ENCODE peak calls at places on chromosomes 12 and 14, in five cellular contexts. D is ovary, X is lower leg skin, W is body of pancreas, T is right lobe of liver. H is an unnamed sample.

GRCh38 chr12:58803893-58804292 is 116.4 kb downstream of the LRIG3 start:
- DNase-seq in D (no peak), X (no peak), W (no peak), T (no peak), H (no peak)

GRCh38 chr12:5003025-5003666 is 40.5 kb upstream of the KCNA5 start:
- DNase-seq in D (no peak), X (peak; percentile 87), W (peak; percentile 77), T (peak; percentile 70), H (peak; percentile 19)

GRCh38 chr14:39426605-39427004 is 5.6 kb downstream of the FBXO33 start:
- DNase-seq in D (no peak), X (no peak), W (no peak), T (no peak), H (peak; percentile 18)

GRCh38 chr12:12715459-12716150 is 1.6 kb upstream of the CDKN1B start:
- DNase-seq in D (no peak), X (no peak), W (no peak), T (no peak), H (peak; percentile 65)

GRCh38 chr12:120944645-120945217 is 33.6 kb upstream of the HNF1A start:
- DNase-seq in D (peak; percentile 41), X (no peak), W (peak; percentile 82), T (no peak), H (peak; percentile 53)

GRCh38 chr14:54136894-54137665 is 180.5 kb upstream of the BMP4 start:
- DNase-seq in D (no peak), X (no peak), W (no peak), T (no peak), H (no peak)

GRCh38 chr12:4615667-4616066 is 33.2 kb downstream of the AKAP3 start:
- DNase-seq in D (no peak), X (no peak), W (no peak), T (no peak), H (no peak)

GRCh38 chr12:54725233-54725843 is 77.2 kb upstream of the DCD start:
- DNase-seq in D (no peak), X (no peak), W (peak; percentile 7), T (no peak), H (peak; percentile 4)

GRCh38 chr12:46357438-46358324 is 14.9 kb downstream of the SLC38A2 start:
- DNase-seq in D (no peak), X (no peak), W (no peak), T (no peak), H (no peak)

GRCh38 chr12:95326450-95326849 is 108.8 kb downstream of the VEZT start:
- DNase-seq in D (no peak), X (no peak), W (no peak), T (no peak), H (no peak)

GRCh38 chr12:5567021-5567744 is 135.3 kb downstream of the NTF3 start:
- DNase-seq in D (peak; percentile 56), X (no peak), W (no peak), T (no peak), H (no peak)

GRCh38 chr12:10331642-10332239 is 24.1 kb downstream of the KLRD1 start:
- DNase-seq in D (no peak), X (no peak), W (no peak), T (no peak), H (peak; percentile 40)

GRCh38 chr12:69024413-69024812 is 91.4 kb upstream of the CPM start:
- DNase-seq in D (no peak), X (peak; percentile 92), W (peak; percentile 74), T (peak; percentile 95), H (no peak)

GRCh38 chr14:92841930-92842329 is 47.8 kb downstream of the GOLGA5 start:
- DNase-seq in D (no peak), X (no peak), W (no peak), T (no peak), H (no peak)

GRCh38 chr14:81819344-81819743 is 285.7 kb upstream of the SEL1L start:
- DNase-seq in D (no peak), X (no peak), W (no peak), T (no peak), H (no peak)

GRCh38 chr14:95023886-95024285 is 133.4 kb downstream of the DICER1 start:
- DNase-seq in D (no peak), X (no peak), W (no peak), T (no peak), H (no peak)

GRCh38 chr12:123001467-123001866 is 21.0 kb downstream of the ARL6IP4 start:
- DNase-seq in D (no peak), X (no peak), W (no peak), T (no peak), H (no peak)

GRCh38 chr12:62767506-62767905 is 167.4 kb downstream of the PPM1H start:
- DNase-seq in D (no peak), X (peak; percentile 45), W (no peak), T (no peak), H (no peak)

GRCh38 chr12:118145798-118146156 is 9.9 kb downstream of the PEBP1 start:
- DNase-seq in D (no peak), X (no peak), W (no peak), T (no peak), H (no peak)

GRCh38 chr12:5963515-5963914 is 18.5 kb upstream of the ANO2 start:
- DNase-seq in D (no peak), X (no peak), W (no peak), T (no peak), H (no peak)

GRCh38 chr12:1592444-1593231 is 1.7 kb downstream of the FBXL14 start:
- DNase-seq in D (peak; percentile 46), X (no peak), W (peak; percentile 25), T (no peak), H (peak; percentile 41)

GRCh38 chr12:227286-227915 is 13.4 kb upstream of the SLC6A12 start:
- DNase-seq in D (no peak), X (peak; percentile 70), W (no peak), T (no peak), H (no peak)

GRCh38 chr12:6613015-6613775 is 6.0 kb upstream of the CHD4 start:
- DNase-seq in D (peak; percentile 91), X (peak; percentile 92), W (peak; percentile 72), T (peak; percentile 59), H (peak; percentile 89)

GRCh38 chr12:64706366-64706765 is 52.8 kb downstream of the GNS start:
- DNase-seq in D (no peak), X (no peak), W (no peak), T (no peak), H (no peak)

GRCh38 chr12:64404470-64405446 is 566 bp downstream of the XPOT start:
- DNase-seq in D (no peak), X (peak; percentile 93), W (peak; percentile 71), T (peak; percentile 75), H (peak; percentile 95)

GRCh38 chr12:108689314-108690190 is 41.8 kb downstream of the CORO1C start:
- DNase-seq in D (no peak), X (no peak), W (no peak), T (peak; percentile 53), H (peak; percentile 91)

GRCh38 chr12:98754095-98754494 is 109.0 kb downstream of the APAF1 start:
- DNase-seq in D (no peak), X (no peak), W (no peak), T (no peak), H (no peak)

GRCh38 chr12:8699714-8700113 is 1.9 kb downstream of the RIMKLB start:
- DNase-seq in D (no peak), X (no peak), W (no peak), T (no peak), H (peak; percentile 21)

GRCh38 chr12:67792185-67792584 is 143.6 kb downstream of the DYRK2 start:
- DNase-seq in D (no peak), X (no peak), W (peak; percentile 93), T (no peak), H (no peak)

GRCh38 chr12:120680165-120680738 is 6.7 kb upstream of the MLEC start:
- DNase-seq in D (no peak), X (no peak), W (no peak), T (no peak), H (no peak)

GRCh38 chr14:95619785-95620417 is 66.3 kb upstream of the TCL1B start:
- DNase-seq in D (no peak), X (no peak), W (no peak), T (no peak), H (no peak)

DNA sequence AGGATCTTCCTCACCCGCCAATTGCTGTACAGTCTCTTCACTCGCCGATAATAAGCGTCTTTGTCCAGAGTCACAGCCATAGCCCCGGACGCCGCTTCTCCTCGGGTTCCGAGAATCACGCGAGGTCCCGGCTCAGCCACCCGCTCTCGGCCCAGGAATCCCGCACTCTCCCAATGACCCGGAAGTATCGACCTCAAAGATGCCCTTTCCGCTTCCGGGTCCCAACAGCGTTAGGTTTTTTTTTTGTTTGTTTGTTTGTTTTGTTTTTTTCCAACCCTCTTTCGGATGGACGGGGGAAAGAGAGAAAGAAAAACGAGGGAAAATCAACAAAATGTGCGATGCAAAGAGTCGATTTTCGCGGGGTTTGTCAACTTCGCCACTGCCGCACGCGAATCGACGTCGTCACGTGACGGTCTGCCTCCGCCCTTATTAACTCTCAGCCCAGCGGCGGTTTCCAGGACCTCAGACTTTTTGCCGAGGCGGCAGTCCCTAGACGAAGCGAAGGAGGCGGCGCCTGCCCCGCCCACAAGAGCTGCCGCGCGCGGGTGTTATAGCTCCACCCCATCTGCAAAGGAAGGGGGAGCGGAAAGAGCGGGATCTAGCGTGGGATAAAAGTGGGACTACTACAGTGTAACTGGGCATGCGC is at the start of gene SUPT16H:
- DNase-seq in D (peak; percentile 97), X (peak; percentile 99), W (peak; percentile 96), T (peak; percentile 97), H (peak; percentile 96)
- TF ChIP-seq POLR2A in D (peak; percentile 61), X (no peak), W (peak; percentile 66), T (peak; percentile 29), H (peak; percentile 86)

GRCh38 chr12:14775652-14776020 is 27.6 kb downstream of the WBP11 start:
- DNase-seq in D (no peak), X (no peak), W (no peak), T (no peak), H (no peak)
- TF ChIP-seq POLR2A in D (no peak), X (no peak), W (no peak), T (no peak), H (peak; percentile 13)

DNA sequence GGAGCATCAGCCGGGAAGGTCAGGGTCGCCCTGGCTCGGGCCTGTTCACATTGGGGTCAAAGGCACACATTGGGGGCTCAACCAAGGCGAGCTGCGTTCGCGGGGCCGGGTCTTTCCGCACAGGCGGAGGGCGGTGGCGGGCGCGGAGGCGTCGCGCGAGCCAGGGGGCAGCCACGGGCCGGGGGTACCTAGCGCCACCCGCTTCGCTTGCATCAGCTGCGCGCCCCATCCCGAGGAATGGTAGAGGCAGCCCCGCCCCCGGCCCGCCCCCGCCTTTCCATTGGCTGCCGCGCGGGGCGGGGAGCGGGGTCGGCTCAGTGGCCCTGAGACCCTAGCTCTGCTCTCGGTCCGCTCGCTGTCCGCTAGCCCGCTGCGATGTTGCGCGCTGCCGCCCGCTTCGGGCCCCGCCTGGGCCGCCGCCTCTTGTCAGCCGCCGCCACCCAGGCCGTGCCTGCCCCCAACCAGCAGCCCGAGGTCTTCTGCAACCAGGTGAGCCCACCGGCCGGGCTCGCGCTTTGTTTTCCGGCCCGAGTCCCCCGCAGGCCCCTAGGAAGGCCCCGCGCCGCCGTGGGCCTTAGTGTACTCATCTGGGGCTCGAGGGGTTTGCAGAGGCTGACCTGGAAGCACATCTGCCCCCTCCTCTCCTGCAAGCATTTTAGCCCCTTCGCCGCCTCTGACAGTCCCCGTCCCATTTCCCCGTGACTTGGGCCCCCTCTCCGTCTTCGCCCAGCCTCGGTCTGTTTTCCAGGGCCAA is at the start of gene ALDH2:
- DNase-seq in D (peak; percentile 89), X (peak; percentile 94), W (peak; percentile 83), T (peak; percentile 88), H (peak; percentile 61)
- TF ChIP-seq POLR2A in D (peak; percentile 84), X (no peak), W (peak; percentile 70), T (peak; percentile 96), H (no peak)

GRCh38 chr14:88379706-88380343 is 5.6 kb upstream of the SPATA7 start:
- DNase-seq in D (no peak), X (no peak), W (no peak), T (no peak), H (no peak)
- TF ChIP-seq POLR2A in D (no peak), X (no peak), W (no peak), T (no peak), H (no peak)